ENCODE peak calls at places on chromosomes 11 and 22, in five cellular contexts. W is H9, E is endodermal cell, R is stomach, I is K562. T is an unnamed sample.
A peak's percentile ranks its signal among the peaks of the same experiment; 100 is the strongest.

GRCh38 chr11:74081428-74081827 is 72.5 kb upstream of the UCP3 start:
- DNase-seq in I (no peak), R (no peak), W (no peak), E (no peak), T (no peak)

GRCh38 chr22:43384863-43385262 is 27.0 kb upstream of the MPPED1 start:
- DNase-seq in W (no peak), R (no peak), E (peak; percentile 17), I (no peak), T (no peak)

GRCh38 chr22:41517172-41518047 is 26.9 kb downstream of the POLR3H start:
- DNase-seq in R (peak; percentile 86), E (peak; percentile 94), I (no peak), W (peak; percentile 64), T (peak; percentile 85)

GRCh38 chr11:773425-773824 is 3.9 kb downstream of the GATD1 start:
- DNase-seq in E (no peak), W (no peak), R (no peak), I (no peak), T (no peak)

GRCh38 chr11:57647960-57648776 is 1.5 kb downstream of the YPEL4 start:
- DNase-seq in R (no peak), W (peak; percentile 42), I (peak; percentile 83), E (peak; percentile 65), T (no peak)

GRCh38 chr11:15933896-15934625 is 422.3 kb downstream of the SOX6 start:
- DNase-seq in W (no peak), E (peak; percentile 12), R (no peak), I (no peak), T (no peak)

GRCh38 chr11:118900535-118901384 is 17.1 kb downstream of the CXCR5 start:
- DNase-seq in R (no peak), I (no peak), W (no peak), E (no peak), T (no peak)

GRCh38 chr22:46110215-46110614 is 40.1 kb upstream of the PPARA start:
- DNase-seq in I (peak; percentile 57), E (peak; percentile 91), R (no peak), W (peak; percentile 57), T (no peak)

GRCh38 chr22:24112188-24112587 is 69.1 kb upstream of the SUSD2 start:
- DNase-seq in W (no peak), E (no peak), I (no peak), R (no peak), T (no peak)

GRCh38 chr11:92735039-92735438 is 234.4 kb upstream of the MTNR1B start:
- DNase-seq in I (no peak), W (no peak), E (no peak), R (no peak), T (no peak)

GRCh38 chr22:11616811-11617210 is 3911.2 kb upstream of the OR11H1 start:
- DNase-seq in W (no peak), R (no peak), E (no peak), I (no peak), T (no peak)

DNA sequence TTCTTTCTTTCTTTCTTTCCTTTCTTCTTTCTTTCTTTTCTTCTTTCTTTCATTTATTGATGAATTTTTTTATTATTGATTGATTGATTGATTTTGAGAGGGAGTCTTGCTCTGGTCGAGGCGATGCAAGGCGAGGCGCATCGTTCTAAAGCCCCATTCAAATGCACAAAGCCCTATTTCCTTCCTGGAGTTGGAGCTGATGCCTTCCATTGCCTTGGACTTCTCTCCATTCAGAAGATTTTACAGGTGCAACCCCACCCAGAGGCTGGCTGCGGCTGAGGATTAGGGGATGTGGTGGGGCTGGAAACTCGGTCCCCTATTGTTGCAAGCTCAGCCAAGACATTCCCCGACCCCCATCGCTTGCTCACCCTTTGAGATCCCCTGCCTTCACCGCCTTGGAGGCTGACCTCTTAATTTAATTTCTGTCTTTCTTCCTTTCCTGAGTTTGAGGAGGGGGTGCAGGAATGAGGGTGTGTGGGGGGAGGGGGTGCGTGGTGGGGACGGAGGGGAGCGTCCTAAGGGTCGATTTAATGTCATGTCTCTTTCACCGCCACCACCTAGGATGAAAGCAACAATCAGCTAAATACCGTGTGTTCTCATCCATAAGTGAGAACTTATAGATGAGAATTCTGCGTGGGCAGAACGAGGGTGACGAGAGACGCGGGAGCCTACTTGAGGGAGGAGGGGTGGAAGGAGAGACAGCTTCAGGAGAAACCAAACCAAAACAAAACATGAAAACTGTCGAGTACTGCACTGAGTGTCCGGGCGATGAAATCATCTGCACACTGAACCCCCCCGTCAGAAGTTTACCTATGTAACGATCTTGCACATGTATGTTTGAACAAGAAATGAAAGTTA is 3913.9 kb upstream of the OR11H1 start:
- DNase-seq in I (no peak), E (no peak), R (no peak), W (no peak), T (no peak)
- H3K9me3 ChIP-seq in I (no peaks in the 10 kb centered on the region), E (peaks cover 73% of the 10 kb centered on the region), R (peaks cover 97% of the 10 kb centered on the region), W (peaks cover 79% of the 10 kb centered on the region), T (no peaks in the 10 kb centered on the region)

DNA sequence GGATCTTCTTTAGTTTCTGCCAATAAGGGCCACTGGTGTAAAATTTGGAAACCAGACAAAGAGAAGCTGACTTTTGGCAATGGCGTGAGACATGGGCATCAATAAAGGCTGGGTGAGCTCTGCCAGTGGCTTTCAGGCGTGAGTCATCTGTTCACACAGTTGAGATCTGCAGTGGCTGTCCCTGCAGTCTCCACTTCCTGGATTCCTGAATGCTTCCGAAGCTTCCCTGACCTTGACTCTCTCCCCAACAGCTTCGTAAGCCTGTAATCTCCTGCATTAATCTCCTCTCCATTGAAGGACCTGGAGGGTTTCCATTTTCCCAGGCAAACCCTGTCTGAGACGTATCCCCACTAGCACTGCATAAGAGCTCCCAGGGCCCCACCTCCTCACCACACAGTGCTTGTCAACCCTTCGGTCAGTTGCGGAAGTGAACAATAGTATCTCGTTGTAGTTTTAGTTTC is 574.7 kb downstream of the TBC1D22A start:
- DNase-seq in R (no peak), W (no peak), E (no peak), I (no peak), T (peak; percentile 67)
- H3K9me3 ChIP-seq in R (no peaks in the 10 kb centered on the region), W (peaks cover 81% of the 10 kb centered on the region), E (peaks cover 65% of the 10 kb centered on the region), I (no peaks in the 10 kb centered on the region), T (no peaks in the 10 kb centered on the region)

GRCh38 chr11:114623720-114624119 is 28.1 kb upstream of the NXPE4 start:
- DNase-seq in E (peak; percentile 3), R (no peak), W (no peak), I (no peak), T (no peak)
- H3K9me3 ChIP-seq in E (peaks cover 70% of the 10 kb centered on the region), R (peaks cover 34% of the 10 kb centered on the region), W (peaks cover 11% of the 10 kb centered on the region), I (peaks cover 2% of the 10 kb centered on the region), T (no peaks in the 10 kb centered on the region)

DNA sequence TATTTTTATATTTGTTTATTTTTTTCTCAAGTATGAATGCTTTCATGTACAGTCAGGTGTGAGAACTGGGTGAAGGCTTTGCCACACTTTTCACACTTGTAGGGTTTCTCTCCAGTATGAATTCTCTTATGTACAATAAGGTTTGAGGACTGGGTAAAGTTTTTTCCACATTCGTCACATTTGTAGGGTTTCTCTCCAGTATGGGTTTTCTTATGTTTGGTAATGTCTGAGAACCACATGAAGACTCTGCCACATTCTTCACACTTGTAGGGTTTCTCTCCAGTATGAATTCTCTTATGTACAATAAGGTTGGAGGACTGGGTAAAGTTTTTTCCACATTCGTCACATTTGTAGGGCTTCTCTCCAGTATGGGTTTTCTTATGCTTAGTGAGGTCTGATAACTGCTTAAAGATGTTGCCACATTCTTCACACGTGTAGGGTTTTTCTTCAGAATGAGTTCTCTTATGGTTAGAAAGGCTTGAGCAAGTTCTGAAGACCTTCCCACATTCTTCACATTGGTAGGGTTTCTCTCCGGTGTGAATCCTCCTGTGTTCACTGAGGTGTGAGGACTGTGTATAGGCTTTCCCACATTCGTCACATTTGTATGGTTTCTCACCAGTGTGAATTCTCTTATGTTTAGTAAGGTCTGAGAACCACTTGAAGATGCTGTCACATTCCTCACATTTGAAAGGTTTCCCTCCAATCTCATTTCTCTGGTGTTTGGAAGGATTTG is 19.7 kb downstream of the ZNF195 start:
- DNase-seq in E (no peak), R (no peak), I (no peak), W (no peak), T (no peak)
- H3K9me3 ChIP-seq in E (peaks cover 87% of the 10 kb centered on the region), R (peaks cover 99% of the 10 kb centered on the region), I (peaks cover 58% of the 10 kb centered on the region), W (peaks cover 70% of the 10 kb centered on the region), T (no peaks in the 10 kb centered on the region)

T was measured in testis.